ENCODE peak calls at places on chromosomes 16 and 17, in four cellular contexts. A, Q, X and T are unnamed samples.

GRCh38 chr17:9408381-9408780 is 167.2 kb downstream of the STX8 start:
- DNase-seq in A (no peak), Q (no peak), X (no peak), T (no peak)

GRCh38 chr17:1953866-1954265 is 71.3 kb downstream of the RTN4RL1 start:
- DNase-seq in A (no peak), Q (no peak), X (no peak), T (no peak)

GRCh38 chr16:85347213-85347591 is 234.9 kb upstream of the CIBAR2 start:
- DNase-seq in A (no peak), Q (peak), X (peak), T (no peak)

GRCh38 chr16:11857161-11857560 is 5.8 kb upstream of the RSL1D1 start:
- DNase-seq in A (no peak), Q (peak), X (no peak), T (no peak)

GRCh38 chr16:81633147-81633619 is 145.9 kb upstream of the PLCG2 start:
- DNase-seq in A (no peak), Q (no peak), X (no peak), T (no peak)

GRCh38 chr17:48347203-48347602 is 82.8 kb downstream of the SKAP1 start:
- DNase-seq in A (no peak), Q (no peak), X (no peak), T (no peak)

GRCh38 chr17:82082456-82082855 is 15.6 kb downstream of the FASN start:
- DNase-seq in A (no peak), Q (no peak), X (no peak), T (no peak)

GRCh38 chr17:83171661-83172060 is 92.3 kb downstream of the METRNL start:
- DNase-seq in A (peak), Q (no peak), X (no peak), T (no peak)

GRCh38 chr16:66020642-66021041 is 345.8 kb upstream of the CDH5 start:
- DNase-seq in A (no peak), Q (no peak), X (no peak), T (peak)

GRCh38 chr17:64081802-64082799 is 47.8 kb downstream of the ERN1 start:
- DNase-seq in A (no peak), Q (peak), X (no peak), T (peak)

GRCh38 chr16:22379656-22380055 is 5.2 kb upstream of the CDR2 start:
- DNase-seq in A (no peak), Q (no peak), X (no peak), T (no peak)

GRCh38 chr17:4641297-4642195 is at the start of gene ALOX15:
- DNase-seq in A (no peak), Q (no peak), X (no peak), T (no peak)

GRCh38 chr17:60720763-60721531 is 43.3 kb downstream of the BCAS3 start:
- DNase-seq in A (no peak), Q (peak), X (no peak), T (peak)

GRCh38 chr16:57345021-57345420 is 13.6 kb upstream of the CCL22 start:
- DNase-seq in A (no peak), Q (no peak), X (no peak), T (no peak)

GRCh38 chr17:4497101-4497824 is 1.4 kb upstream of the SPNS2 start:
- DNase-seq in A (no peak), Q (no peak), X (no peak), T (no peak)

GRCh38 chr16:27231692-27232060 is 28.4 kb downstream of the KDM8 start:
- DNase-seq in A (no peak), Q (no peak), X (no peak), T (no peak)

GRCh38 chr16:27233731-27234130 is 30.4 kb downstream of the KDM8 start:
- DNase-seq in A (peak), Q (no peak), X (peak), T (no peak)

GRCh38 chr16:27234171-27234570 is 30.8 kb downstream of the KDM8 start:
- DNase-seq in A (peak), Q (no peak), X (peak), T (no peak)

GRCh38 chr16:27232061-27232841 is 28.9 kb downstream of the KDM8 start:
- DNase-seq in A (peak), Q (no peak), X (peak), T (no peak)

DNA sequence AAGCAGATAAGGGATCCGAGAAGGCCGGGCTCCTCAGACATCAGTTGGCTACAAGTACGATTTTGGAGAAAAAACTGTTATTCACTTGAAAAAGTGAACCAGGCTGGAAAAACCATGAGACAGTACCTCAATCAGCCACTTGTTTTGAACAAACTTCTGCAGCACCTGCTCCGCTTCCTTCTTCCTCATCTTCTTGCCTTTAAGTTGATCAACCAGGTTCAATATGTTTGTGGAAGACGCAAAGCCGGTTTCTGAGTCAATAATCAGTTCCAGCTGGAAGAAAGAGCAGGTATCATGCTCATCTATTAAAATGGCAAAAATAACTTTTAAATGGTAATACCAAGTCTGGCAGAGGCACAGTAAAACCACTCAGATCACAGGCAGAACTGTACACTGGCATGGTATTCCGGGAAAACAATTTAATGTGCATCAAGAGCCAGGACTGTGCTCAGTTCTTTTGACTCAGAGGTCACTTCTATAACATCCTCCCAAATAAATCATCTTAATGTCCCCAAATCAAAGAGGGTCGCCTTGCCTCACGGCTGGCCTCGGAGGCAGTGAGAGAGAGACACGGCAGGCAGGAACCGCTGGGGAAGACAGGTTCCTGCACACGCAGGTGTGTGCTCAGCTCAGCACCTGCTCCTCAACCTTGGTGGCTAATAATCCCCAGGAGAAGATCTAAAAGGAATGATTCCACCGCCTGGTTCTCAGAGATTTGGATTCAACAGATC is 29.7 kb downstream of the KDM8 start:
- DNase-seq in A (no peak), Q (no peak), X (peak), T (no peak)
- TF ChIP-seq CTCF in A (no peak), Q (no peak), X (no peak), T (no peak)

GRCh38 chr16:29809850-29810698 is 1.9 kb upstream of the PRRT2 start:
- DNase-seq in A (no peak), Q (no peak), X (peak), T (no peak)
- H3K4me3 ChIP-seq in A (peak), Q (peak), X (no peak), T (peak)

DNA sequence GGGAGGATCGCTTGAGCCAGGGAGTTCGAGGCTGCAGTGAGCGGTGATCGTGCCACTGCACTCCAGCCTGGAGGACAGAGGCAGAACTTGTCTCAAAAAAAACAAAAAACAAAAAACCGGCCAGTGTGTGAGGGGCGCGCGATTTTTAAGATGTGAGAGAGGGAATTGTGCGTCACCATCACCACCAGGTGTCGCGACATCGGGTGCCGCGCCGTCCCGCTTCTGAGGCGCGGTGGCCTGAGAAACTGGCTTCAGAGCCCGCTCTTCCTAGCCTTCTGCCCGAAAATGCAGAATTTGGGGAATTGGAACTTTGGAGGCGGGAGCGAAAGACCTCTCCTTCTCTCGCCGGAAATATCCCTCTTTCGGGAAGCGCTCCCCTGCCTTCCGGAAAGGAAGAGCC is 524.8 kb downstream of the KCNJ18 start:
- DNase-seq in A (no peak), Q (no peak), X (no peak), T (no peak)
- TF ChIP-seq CTCF in A (no peak), Q (no peak), X (no peak), T (no peak)

DNA sequence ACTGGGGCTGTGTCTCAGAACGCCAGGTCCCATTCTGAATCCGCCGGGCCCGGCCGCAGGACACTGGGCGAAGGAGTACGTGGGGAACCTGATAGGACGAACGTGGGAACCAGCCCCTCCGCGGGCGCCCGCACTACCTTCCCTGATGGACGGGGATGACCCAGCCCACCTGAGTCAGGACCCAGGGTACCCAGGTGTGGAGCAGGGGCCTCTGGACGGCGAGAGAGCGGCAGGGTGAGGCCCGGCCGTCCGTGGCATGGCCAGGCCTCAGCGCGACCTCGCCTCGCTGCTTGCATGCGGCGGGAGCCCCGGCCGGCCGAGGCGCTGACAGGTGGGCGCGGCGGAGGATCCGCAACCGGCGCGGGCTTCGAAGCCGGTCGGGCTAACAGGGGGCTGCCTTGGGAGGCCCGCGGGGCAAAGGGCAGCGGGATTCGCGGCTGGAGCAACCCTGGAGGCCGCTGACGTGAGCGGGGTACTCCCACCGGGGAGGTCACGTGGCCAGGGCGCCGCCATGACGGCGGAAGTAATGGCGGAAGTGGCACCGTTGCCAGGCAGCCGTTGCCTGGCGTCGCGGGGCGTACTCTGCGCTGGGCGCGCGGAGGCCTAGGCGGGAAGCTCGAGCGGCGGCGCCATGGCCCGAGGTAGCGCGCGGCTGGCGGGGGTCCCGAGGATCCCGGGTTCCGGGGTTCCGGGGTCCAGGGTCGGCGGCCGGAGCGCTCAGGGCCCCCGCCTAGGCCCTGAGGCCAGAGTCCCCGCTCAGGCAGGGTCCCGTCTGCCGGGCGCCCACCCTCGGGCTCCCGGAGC is at the start of gene WDR90:
- DNase-seq in A (peak), Q (peak), X (peak), T (peak)
- H3K4me3 ChIP-seq in A (peak), Q (peak), X (peak), T (peak)

GRCh38 chr17:68257924-68258323 is 10.1 kb downstream of the AMZ2 start:
- DNase-seq in A (no peak), Q (no peak), X (no peak), T (no peak)
- TF ChIP-seq CTCF in A (no peak), Q (no peak), X (no peak), T (no peak)

GRCh38 chr17:41915566-41915965 is 3.2 kb downstream of the ACLY start:
- DNase-seq in A (no peak), Q (no peak), X (no peak), T (no peak)
- H3K4me3 ChIP-seq in A (no peak), Q (no peak), X (no peak), T (no peak)